ENCODE peak calls at places on chromosomes 6 and 20, in nine cellular contexts. One of them, this sample, is unnamed.

GRCh38 chr6:5999688-6000608 is 6.8 kb downstream of the NRN1 start:
- DNase-seq in left ventricle myocardium inferior: no peak
- DNase-seq in AG09319: no peak
- DNase-seq in H1: no peak
- DNase-seq in PC-9: no peak
- DNase-seq in adrenal gland: no peak
- DNase-seq in thoracic aorta: no peak
- DNase-seq in endothelial cell of umbilical vein: no peak
- DNase-seq in glutamatergic neuron: peak; percentile 54
- DNase-seq in this sample: no peak

GRCh38 chr6:156879235-156879995 is 102.2 kb downstream of the ARID1B start:
- DNase-seq in left ventricle myocardium inferior: no peak
- DNase-seq in AG09319: no peak
- DNase-seq in H1: no peak
- DNase-seq in PC-9: no peak
- DNase-seq in adrenal gland: no peak
- DNase-seq in thoracic aorta: no peak
- DNase-seq in endothelial cell of umbilical vein: peak; percentile 36
- DNase-seq in glutamatergic neuron: no peak
- DNase-seq in this sample: no peak

GRCh38 chr6:160379464-160379863 is 31.3 kb downstream of the SLC22A3 start:
- DNase-seq in left ventricle myocardium inferior: no peak
- DNase-seq in AG09319: peak; percentile 18
- DNase-seq in H1: no peak
- DNase-seq in PC-9: no peak
- DNase-seq in adrenal gland: no peak
- DNase-seq in thoracic aorta: no peak
- DNase-seq in endothelial cell of umbilical vein: no peak
- DNase-seq in glutamatergic neuron: no peak
- DNase-seq in this sample: peak; percentile 76

GRCh38 chr6:41111017-41111416 is 38.2 kb downstream of the NFYA start:
- DNase-seq in left ventricle myocardium inferior: no peak
- DNase-seq in AG09319: no peak
- DNase-seq in H1: no peak
- DNase-seq in PC-9: no peak
- DNase-seq in adrenal gland: no peak
- DNase-seq in thoracic aorta: no peak
- DNase-seq in endothelial cell of umbilical vein: no peak
- DNase-seq in glutamatergic neuron: no peak
- DNase-seq in this sample: no peak

GRCh38 chr6:37323568-37323967 is 30.2 kb upstream of the RNF8 start:
- DNase-seq in left ventricle myocardium inferior: no peak
- DNase-seq in AG09319: no peak
- DNase-seq in H1: no peak
- DNase-seq in PC-9: no peak
- DNase-seq in adrenal gland: no peak
- DNase-seq in thoracic aorta: no peak
- DNase-seq in endothelial cell of umbilical vein: peak; percentile 91
- DNase-seq in glutamatergic neuron: no peak
- DNase-seq in this sample: peak; percentile 35

GRCh38 chr20:37345339-37346231 is at the start of gene SRC:
- DNase-seq in left ventricle myocardium inferior: peak; percentile 85
- DNase-seq in AG09319: peak; percentile 61
- DNase-seq in H1: peak; percentile 39
- DNase-seq in PC-9: peak; percentile 88
- DNase-seq in adrenal gland: peak; percentile 85
- DNase-seq in thoracic aorta: no peak
- DNase-seq in endothelial cell of umbilical vein: peak; percentile 53
- DNase-seq in glutamatergic neuron: peak; percentile 83
- DNase-seq in this sample: peak; percentile 74

GRCh38 chr6:14017626-14018475 is 93.1 kb downstream of the RNF182 start:
- DNase-seq in left ventricle myocardium inferior: no peak
- DNase-seq in AG09319: no peak
- DNase-seq in H1: no peak
- DNase-seq in PC-9: no peak
- DNase-seq in adrenal gland: no peak
- DNase-seq in thoracic aorta: no peak
- DNase-seq in endothelial cell of umbilical vein: no peak
- DNase-seq in glutamatergic neuron: peak; percentile 71
- DNase-seq in this sample: no peak

GRCh38 chr6:26311012-26311384 is 54.0 kb upstream of the BTN3A2 start:
- DNase-seq in left ventricle myocardium inferior: no peak
- DNase-seq in AG09319: no peak
- DNase-seq in H1: no peak
- DNase-seq in PC-9: no peak
- DNase-seq in adrenal gland: peak; percentile 38
- DNase-seq in thoracic aorta: no peak
- DNase-seq in endothelial cell of umbilical vein: peak; percentile 47
- DNase-seq in glutamatergic neuron: no peak
- DNase-seq in this sample: peak; percentile 57

GRCh38 chr20:4064118-4064962 is 49.0 kb upstream of the RNF24 start:
- DNase-seq in left ventricle myocardium inferior: peak; percentile 94
- DNase-seq in AG09319: peak; percentile 79
- DNase-seq in H1: no peak
- DNase-seq in PC-9: peak; percentile 86
- DNase-seq in adrenal gland: peak; percentile 89
- DNase-seq in thoracic aorta: peak; percentile 74
- DNase-seq in endothelial cell of umbilical vein: peak; percentile 96
- DNase-seq in glutamatergic neuron: no peak
- DNase-seq in this sample: peak; percentile 95

GRCh38 chr6:154995241-154996162 is at the start of gene TIAM2:
- DNase-seq in left ventricle myocardium inferior: peak; percentile 17
- DNase-seq in AG09319: no peak
- DNase-seq in H1: no peak
- DNase-seq in PC-9: peak; percentile 31
- DNase-seq in adrenal gland: peak; percentile 32
- DNase-seq in thoracic aorta: no peak
- DNase-seq in endothelial cell of umbilical vein: no peak
- DNase-seq in glutamatergic neuron: peak; percentile 76
- DNase-seq in this sample: no peak
- TF ChIP-seq CTCF in left ventricle myocardium inferior: no peak
- TF ChIP-seq CTCF in AG09319: no peak
- TF ChIP-seq CTCF in H1: no peak
- TF ChIP-seq CTCF in PC-9: no peak
- TF ChIP-seq CTCF in adrenal gland: no peak
- TF ChIP-seq CTCF in thoracic aorta: no peak
- TF ChIP-seq CTCF in endothelial cell of umbilical vein: no peak
- TF ChIP-seq CTCF in glutamatergic neuron: no peak
- TF ChIP-seq CTCF in this sample: no peak

DNA sequence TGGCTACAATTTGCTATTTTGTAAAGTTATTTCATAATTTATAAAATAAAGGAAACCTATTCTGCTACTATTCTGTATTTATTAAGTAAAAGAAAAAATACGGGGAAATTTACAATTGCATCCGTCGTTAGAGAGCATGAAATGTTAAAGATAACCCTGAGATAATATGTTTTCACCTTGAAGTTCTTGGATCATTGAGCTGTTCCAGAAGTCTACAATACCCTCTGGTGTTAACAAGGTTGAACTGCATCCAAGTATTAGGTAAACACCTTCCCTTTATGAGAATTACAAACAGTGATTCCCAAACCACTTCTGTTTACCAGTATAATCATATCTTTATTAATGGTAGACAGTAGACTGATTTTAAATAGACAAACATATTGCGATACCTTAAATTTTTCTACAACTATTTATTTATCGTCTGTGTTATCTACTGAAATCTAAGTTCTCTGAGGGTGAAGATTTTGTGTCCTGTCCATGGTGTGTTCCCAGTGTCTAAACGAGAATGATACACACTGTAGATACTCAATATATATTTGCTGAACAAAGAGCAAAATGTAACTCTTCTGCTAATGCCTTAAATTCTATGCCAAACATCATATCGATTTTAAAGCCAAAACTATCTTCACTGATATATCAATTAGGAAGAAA is 28.2 kb downstream of the TBC1D32 start:
- DNase-seq in left ventricle myocardium inferior: no peak
- DNase-seq in AG09319: no peak
- DNase-seq in H1: no peak
- DNase-seq in PC-9: no peak
- DNase-seq in adrenal gland: no peak
- DNase-seq in thoracic aorta: no peak
- DNase-seq in endothelial cell of umbilical vein: peak; percentile 54
- DNase-seq in glutamatergic neuron: no peak
- DNase-seq in this sample: peak; percentile 64
- TF ChIP-seq CTCF in left ventricle myocardium inferior: peak; percentile 64
- TF ChIP-seq CTCF in AG09319: peak; percentile 30
- TF ChIP-seq CTCF in H1: peak; percentile 49
- TF ChIP-seq CTCF in PC-9: peak; percentile 92
- TF ChIP-seq CTCF in adrenal gland: peak; percentile 40
- TF ChIP-seq CTCF in thoracic aorta: no peak
- TF ChIP-seq CTCF in endothelial cell of umbilical vein: peak; percentile 33
- TF ChIP-seq CTCF in glutamatergic neuron: peak; percentile 79
- TF ChIP-seq CTCF in this sample: peak; percentile 50

GRCh38 chr6:140684776-140685550 is 1310.5 kb upstream of the CITED2 start:
- DNase-seq in left ventricle myocardium inferior: no peak
- DNase-seq in AG09319: no peak
- DNase-seq in H1: no peak
- DNase-seq in PC-9: no peak
- DNase-seq in adrenal gland: no peak
- DNase-seq in thoracic aorta: no peak
- DNase-seq in endothelial cell of umbilical vein: peak; percentile 61
- DNase-seq in glutamatergic neuron: no peak
- DNase-seq in this sample: no peak
- TF ChIP-seq CTCF in left ventricle myocardium inferior: no peak
- TF ChIP-seq CTCF in AG09319: no peak
- TF ChIP-seq CTCF in H1: no peak
- TF ChIP-seq CTCF in PC-9: no peak
- TF ChIP-seq CTCF in adrenal gland: no peak
- TF ChIP-seq CTCF in thoracic aorta: no peak
- TF ChIP-seq CTCF in endothelial cell of umbilical vein: no peak
- TF ChIP-seq CTCF in glutamatergic neuron: no peak
- TF ChIP-seq CTCF in this sample: no peak

DNA sequence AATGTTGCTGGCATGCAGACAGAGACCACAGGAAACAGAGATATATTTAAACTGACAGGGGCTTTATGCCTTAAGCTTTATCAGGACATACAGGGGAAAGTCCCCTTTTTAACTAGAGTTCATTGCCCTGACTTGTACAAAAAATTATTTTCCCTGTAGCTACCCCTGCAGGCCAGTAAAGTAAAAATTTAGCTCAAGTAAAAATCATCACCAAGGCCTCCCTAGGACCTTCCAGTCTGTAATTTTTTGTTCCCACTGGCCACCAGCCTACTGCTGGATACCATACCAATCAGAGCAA is 711.9 kb upstream of the NRSN1 start:
- DNase-seq in left ventricle myocardium inferior: no peak
- DNase-seq in AG09319: peak; percentile 89
- DNase-seq in H1: no peak
- DNase-seq in PC-9: no peak
- DNase-seq in adrenal gland: no peak
- DNase-seq in thoracic aorta: no peak
- DNase-seq in endothelial cell of umbilical vein: peak; percentile 91
- DNase-seq in glutamatergic neuron: no peak
- DNase-seq in this sample: peak; percentile 35
- TF ChIP-seq CTCF in left ventricle myocardium inferior: peak; percentile 44
- TF ChIP-seq CTCF in AG09319: peak; percentile 51
- TF ChIP-seq CTCF in H1: no peak
- TF ChIP-seq CTCF in PC-9: peak; percentile 40
- TF ChIP-seq CTCF in adrenal gland: no peak
- TF ChIP-seq CTCF in thoracic aorta: no peak
- TF ChIP-seq CTCF in endothelial cell of umbilical vein: no peak
- TF ChIP-seq CTCF in glutamatergic neuron: no peak
- TF ChIP-seq CTCF in this sample: peak; percentile 37

DNA sequence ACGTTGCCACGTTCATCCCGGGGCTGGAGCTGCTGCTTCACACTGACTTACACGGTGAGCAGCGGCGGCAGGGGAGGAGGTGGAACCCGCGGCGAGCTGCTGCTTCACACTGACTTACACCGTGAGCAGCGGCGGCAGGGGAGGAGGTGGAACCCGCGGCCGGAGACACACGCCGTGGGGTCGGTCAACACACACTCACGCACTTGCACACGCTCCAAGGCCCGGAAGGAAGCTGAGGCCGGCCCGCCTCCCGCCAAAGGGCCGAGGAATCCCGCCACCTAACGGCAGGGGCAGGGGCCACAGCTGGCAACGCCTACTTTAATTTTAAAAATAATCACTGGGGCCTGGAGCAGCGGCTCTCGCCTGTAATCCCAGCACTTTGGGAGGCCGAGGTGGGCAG is 94.4 kb upstream of the FOXC1 start:
- DNase-seq in left ventricle myocardium inferior: no peak
- DNase-seq in AG09319: no peak
- DNase-seq in H1: no peak
- DNase-seq in PC-9: no peak
- DNase-seq in adrenal gland: no peak
- DNase-seq in thoracic aorta: no peak
- DNase-seq in endothelial cell of umbilical vein: no peak
- DNase-seq in glutamatergic neuron: no peak
- DNase-seq in this sample: no peak
- TF ChIP-seq CTCF in left ventricle myocardium inferior: no peak
- TF ChIP-seq CTCF in AG09319: no peak
- TF ChIP-seq CTCF in H1: peak; percentile 4
- TF ChIP-seq CTCF in PC-9: no peak
- TF ChIP-seq CTCF in adrenal gland: no peak
- TF ChIP-seq CTCF in thoracic aorta: no peak
- TF ChIP-seq CTCF in endothelial cell of umbilical vein: no peak
- TF ChIP-seq CTCF in glutamatergic neuron: no peak
- TF ChIP-seq CTCF in this sample: no peak

DNA sequence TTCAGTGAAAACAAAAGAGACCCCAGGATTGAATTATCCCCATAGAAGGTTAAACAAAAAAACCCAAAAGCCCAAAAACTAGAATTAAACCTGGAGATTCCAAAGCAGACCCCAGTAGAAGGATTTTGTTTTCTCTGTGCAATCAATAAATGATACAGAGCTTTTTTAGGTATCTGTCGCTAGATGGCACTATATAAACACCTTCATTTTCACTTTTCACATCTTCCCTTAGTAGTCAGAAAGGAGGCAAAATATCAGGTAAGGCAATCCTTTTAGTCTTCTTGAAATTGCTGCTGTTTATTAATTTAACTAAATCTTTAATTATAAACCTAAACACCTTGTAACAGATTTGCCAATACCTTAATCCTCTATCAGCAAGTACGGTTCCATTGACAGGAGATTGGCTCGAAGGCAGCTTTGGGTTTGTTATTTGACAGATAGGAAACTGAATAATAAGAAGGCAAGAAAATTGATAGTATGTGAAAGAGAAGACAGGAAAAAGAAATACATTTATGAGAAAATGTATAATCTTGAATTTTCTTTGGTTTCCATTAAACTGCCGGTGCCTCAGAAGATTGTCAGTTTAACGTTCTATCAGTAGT is 23.3 kb upstream of the IBTK start:
- DNase-seq in left ventricle myocardium inferior: no peak
- DNase-seq in AG09319: no peak
- DNase-seq in H1: no peak
- DNase-seq in PC-9: no peak
- DNase-seq in adrenal gland: no peak
- DNase-seq in thoracic aorta: no peak
- DNase-seq in endothelial cell of umbilical vein: peak; percentile 32
- DNase-seq in glutamatergic neuron: no peak
- DNase-seq in this sample: peak; percentile 60
- TF ChIP-seq CTCF in left ventricle myocardium inferior: peak; percentile 74
- TF ChIP-seq CTCF in AG09319: peak; percentile 56
- TF ChIP-seq CTCF in H1: peak; percentile 36
- TF ChIP-seq CTCF in PC-9: peak; percentile 74
- TF ChIP-seq CTCF in adrenal gland: peak; percentile 36
- TF ChIP-seq CTCF in thoracic aorta: peak; percentile 48
- TF ChIP-seq CTCF in endothelial cell of umbilical vein: peak; percentile 27
- TF ChIP-seq CTCF in glutamatergic neuron: peak; percentile 71
- TF ChIP-seq CTCF in this sample: peak; percentile 55

GRCh38 chr6:111105578-111105977 is 18.3 kb downstream of the SLC16A10 start:
- DNase-seq in left ventricle myocardium inferior: peak; percentile 84
- DNase-seq in AG09319: no peak
- DNase-seq in H1: no peak
- DNase-seq in PC-9: peak; percentile 46
- DNase-seq in adrenal gland: peak; percentile 82
- DNase-seq in thoracic aorta: no peak
- DNase-seq in endothelial cell of umbilical vein: peak; percentile 51
- DNase-seq in glutamatergic neuron: no peak
- DNase-seq in this sample: peak; percentile 86
- TF ChIP-seq CTCF in left ventricle myocardium inferior: peak; percentile 38
- TF ChIP-seq CTCF in AG09319: no peak
- TF ChIP-seq CTCF in H1: no peak
- TF ChIP-seq CTCF in PC-9: no peak
- TF ChIP-seq CTCF in adrenal gland: no peak
- TF ChIP-seq CTCF in thoracic aorta: no peak
- TF ChIP-seq CTCF in endothelial cell of umbilical vein: no peak
- TF ChIP-seq CTCF in glutamatergic neuron: no peak
- TF ChIP-seq CTCF in this sample: no peak